ENCODE peak calls at places on chromosomes 7 and 10, in nine cellular contexts. U is B cell, T is hepatocyte, W is Calu3, H is endodermal cell, K is MCF 10A, G is neural crest cell, C is upper lobe of right lung, R is activated B cell treated with CpG ODN at 0.5 μM for 24 hours. J is an unnamed sample.

GRCh38 chr7:73778801-73779389 is 8.8 kb upstream of the CLDN3 start:
- DNase-seq in R (no peak), K (no peak), H (no peak), T (no peak), W (no peak), C (peak), G (no peak), U (no peak), J (no peak)

GRCh38 chr7:2873686-2874551 is 29.8 kb upstream of the GNA12 start:
- DNase-seq in T (peak), U (no peak), W (peak), C (no peak), K (peak), R (no peak), H (peak), G (no peak), J (no peak)

GRCh38 chr7:48424731-48425130 is 253.5 kb downstream of the ABCA13 start:
- DNase-seq in H (peak), K (peak), C (no peak), R (no peak), G (no peak), T (peak), U (no peak), W (peak), J (no peak)

GRCh38 chr10:127398140-127398966 is 150.8 kb upstream of the NPS start:
- DNase-seq in G (no peak), K (peak), T (no peak), C (no peak), U (no peak), R (no peak), W (no peak), H (peak), J (no peak)

GRCh38 chr10:34656676-34657075 is 158.4 kb downstream of the PARD3 start:
- DNase-seq in R (no peak), U (no peak), K (no peak), C (no peak), T (no peak), W (no peak), H (peak), G (no peak), J (no peak)

GRCh38 chr7:156505876-156506275 is 134.7 kb upstream of the RNF32 start:
- DNase-seq in U (no peak), K (no peak), W (no peak), H (no peak), T (no peak), R (no peak), C (no peak), G (no peak), J (no peak)

GRCh38 chr10:80487791-80488538 is 33.9 kb downstream of the TSPAN14 start:
- DNase-seq in G (no peak), W (no peak), H (no peak), K (no peak), U (no peak), R (no peak), T (no peak), C (peak), J (no peak)

GRCh38 chr10:52818019-52818418 is 45.4 kb upstream of the MBL2 start:
- DNase-seq in C (no peak), H (peak), R (no peak), G (no peak), U (peak), W (peak), T (peak), K (peak), J (no peak)

GRCh38 chr10:102413053-102413705 is 5.4 kb downstream of the PSD start:
- DNase-seq in H (peak), T (no peak), K (no peak), R (peak), G (peak), U (no peak), W (no peak), C (no peak), J (no peak)

GRCh38 chr7:33813331-33813730 is 92.0 kb upstream of the BMPER start:
- DNase-seq in G (no peak), T (no peak), C (no peak), W (no peak), K (no peak), U (no peak), R (no peak), H (no peak), J (no peak)

GRCh38 chr7:42831051-42831952 is 80.6 kb downstream of the C7orf25 start:
- DNase-seq in R (no peak), H (peak), K (peak), W (peak), G (peak), T (peak), U (no peak), C (peak), J (no peak)

GRCh38 chr7:22137026-22137425 is 191.3 kb upstream of the CDCA7L start:
- DNase-seq in C (no peak), U (no peak), H (no peak), W (no peak), G (no peak), K (no peak), R (no peak), T (no peak), J (no peak)

GRCh38 chr7:13421779-13422178 is 567.7 kb downstream of the ETV1 start:
- DNase-seq in R (no peak), G (no peak), T (no peak), C (no peak), W (no peak), K (no peak), U (no peak), H (peak), J (no peak)

GRCh38 chr10:11162828-11163599 is 145.3 kb downstream of the CELF2 start:
- DNase-seq in K (no peak), T (no peak), W (no peak), C (peak), H (peak), U (peak), G (no peak), R (no peak), J (no peak)

GRCh38 chr10:89073719-89074118 is 83.1 kb downstream of the FAS start:
- DNase-seq in G (no peak), H (no peak), R (no peak), K (no peak), C (no peak), W (no peak), U (no peak), T (no peak), J (no peak)

DNA sequence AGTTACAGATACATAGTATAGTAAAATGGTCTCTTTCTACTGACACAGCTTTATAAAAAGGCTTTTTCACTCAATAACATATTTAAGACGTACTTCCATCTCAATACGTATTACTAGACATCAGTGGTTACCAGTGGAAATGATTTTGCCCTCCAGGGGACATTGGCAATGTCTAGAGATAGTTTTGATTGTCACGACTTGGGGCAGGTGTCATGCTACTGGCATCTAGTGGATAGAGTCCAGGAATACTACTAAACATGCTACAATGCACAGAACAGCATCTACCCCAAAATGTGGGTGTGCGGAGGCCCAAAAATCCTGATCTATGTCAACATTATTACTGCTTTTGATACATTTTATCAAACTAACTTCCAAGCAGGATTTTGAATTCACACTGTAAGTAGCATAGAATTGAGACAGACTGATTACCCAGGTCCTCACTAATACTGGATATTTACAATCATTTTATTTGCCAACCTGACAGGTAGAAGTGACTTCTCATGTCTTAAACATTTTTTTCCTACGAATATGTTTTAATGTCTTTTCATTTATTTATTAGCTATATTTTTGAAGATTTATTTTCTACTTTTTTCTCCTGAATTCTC is 53.8 kb downstream of the HGF start:
- DNase-seq in T (peak), G (no peak), R (no peak), K (peak), W (peak), C (no peak), H (peak), U (no peak), J (no peak)
- TF ChIP-seq CTCF in T (no peak), G (peak), R (no peak), K (peak), W (peak), C (no peak), H (peak), U (no peak), J (peak)

GRCh38 chr10:87038286-87038717 is 18.2 kb downstream of the FAM25A start:
- DNase-seq in T (no peak), R (no peak), G (no peak), W (no peak), H (no peak), C (no peak), K (peak), U (no peak), J (no peak)
- TF ChIP-seq CTCF in T (no peak), R (no peak), G (no peak), W (no peak), H (no peak), C (no peak), K (no peak), U (no peak), J (no peak)

DNA sequence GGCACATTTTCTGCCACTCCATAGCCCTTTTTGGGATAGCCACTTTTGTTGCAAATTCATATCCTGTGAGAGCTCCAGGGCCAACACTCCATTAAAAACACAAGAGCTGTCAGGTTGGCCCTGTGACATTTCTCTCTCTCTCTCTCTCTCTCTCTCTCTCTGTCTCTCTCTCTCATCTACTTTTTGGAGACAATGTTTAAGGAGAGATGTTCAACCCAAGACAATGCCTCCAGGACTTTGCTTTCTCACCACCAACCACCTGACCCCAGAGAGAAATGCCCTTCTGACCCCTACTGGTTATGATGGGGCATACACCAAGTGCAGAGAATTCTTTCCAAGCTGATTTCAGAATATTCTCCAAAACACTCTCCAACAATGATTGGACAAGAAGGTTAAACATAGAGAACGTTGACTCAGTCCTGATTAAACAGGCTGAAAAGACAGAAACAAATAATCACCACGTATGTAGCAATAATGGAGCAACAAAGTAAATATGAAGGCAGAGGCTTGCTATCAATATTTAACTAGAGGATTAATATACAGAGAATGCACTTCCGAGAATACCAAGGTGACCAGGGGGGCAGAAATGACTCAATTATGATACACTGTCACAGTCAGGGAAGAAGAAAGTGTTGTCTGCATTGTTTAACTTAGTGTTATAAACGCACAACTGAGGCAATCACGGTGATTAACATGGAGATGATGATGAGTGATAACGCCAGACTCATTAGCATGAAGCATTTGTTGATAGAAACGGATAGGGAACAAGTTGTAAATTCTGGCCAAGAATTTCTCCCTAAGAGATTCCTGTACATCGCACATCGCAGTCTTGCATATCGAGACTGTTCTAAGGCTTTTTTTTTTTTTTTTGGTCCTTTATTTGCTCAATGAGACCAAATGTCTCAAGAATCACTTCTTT is 178.5 kb downstream of the NRP1 start:
- DNase-seq in H (peak), C (no peak), W (peak), R (no peak), T (peak), K (peak), U (peak), G (no peak), J (no peak)
- TF ChIP-seq CTCF in H (peak), C (peak), W (peak), R (no peak), T (peak), K (peak), U (peak), G (peak), J (peak)

GRCh38 chr7:69211739-69212138 is 386.5 kb upstream of the AUTS2 start:
- DNase-seq in H (peak), K (no peak), C (no peak), T (no peak), U (peak), W (no peak), G (no peak), R (no peak), J (no peak)
- TF ChIP-seq CTCF in H (peak), K (no peak), C (no peak), T (no peak), U (no peak), W (no peak), G (peak), R (no peak), J (peak)

DNA sequence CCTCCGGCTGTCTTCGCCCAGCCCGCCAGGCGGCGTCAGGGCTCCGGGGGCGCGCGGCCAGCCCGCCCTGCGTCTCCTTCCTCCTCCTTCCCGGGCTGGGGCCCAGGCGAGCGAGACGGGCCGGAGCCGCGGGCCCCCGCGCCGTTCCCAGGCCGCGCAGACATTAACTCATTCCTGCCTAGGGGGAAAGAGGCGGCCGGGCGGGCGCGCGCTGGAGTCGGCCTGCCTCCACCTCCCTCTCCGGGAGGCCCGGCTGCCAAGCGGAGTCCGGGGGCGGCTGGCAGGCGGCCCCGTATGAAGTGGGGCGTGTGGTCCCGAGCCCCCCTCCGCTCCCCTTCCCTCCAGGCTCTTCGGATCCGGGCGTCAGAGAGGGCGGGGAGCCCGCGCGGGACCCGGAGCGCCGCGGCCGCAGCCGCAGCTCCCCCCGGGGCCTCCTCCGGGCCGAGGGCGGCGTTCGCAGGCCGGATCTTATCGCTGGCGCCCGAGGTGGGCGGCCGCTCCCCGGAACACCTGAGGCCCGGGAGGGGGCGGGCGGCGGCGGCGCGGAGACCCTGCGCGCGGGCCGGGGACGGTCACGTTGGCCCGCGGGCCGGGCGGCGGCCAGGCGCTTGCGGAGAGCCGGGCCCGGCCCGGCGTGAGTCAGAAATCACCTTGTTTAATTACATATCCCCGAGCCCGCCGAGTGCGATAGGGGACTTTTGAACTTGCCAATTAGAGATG is 43.1 kb downstream of the LDB3 start:
- DNase-seq in R (peak), K (peak), T (peak), G (peak), H (peak), U (peak), W (peak), C (peak), J (peak)
- TF ChIP-seq CTCF in R (no peak), K (peak), T (peak), G (peak), H (peak), U (peak), W (peak), C (peak), J (peak)

GRCh38 chr7:106057962-106058901 is 53.9 kb downstream of the SYPL1 start:
- DNase-seq in G (peak), W (peak), T (no peak), C (peak), K (peak), H (peak), R (peak), U (peak), J (no peak)
- TF ChIP-seq CTCF in G (no peak), W (no peak), T (no peak), C (no peak), K (no peak), H (no peak), R (no peak), U (no peak), J (no peak)

DNA sequence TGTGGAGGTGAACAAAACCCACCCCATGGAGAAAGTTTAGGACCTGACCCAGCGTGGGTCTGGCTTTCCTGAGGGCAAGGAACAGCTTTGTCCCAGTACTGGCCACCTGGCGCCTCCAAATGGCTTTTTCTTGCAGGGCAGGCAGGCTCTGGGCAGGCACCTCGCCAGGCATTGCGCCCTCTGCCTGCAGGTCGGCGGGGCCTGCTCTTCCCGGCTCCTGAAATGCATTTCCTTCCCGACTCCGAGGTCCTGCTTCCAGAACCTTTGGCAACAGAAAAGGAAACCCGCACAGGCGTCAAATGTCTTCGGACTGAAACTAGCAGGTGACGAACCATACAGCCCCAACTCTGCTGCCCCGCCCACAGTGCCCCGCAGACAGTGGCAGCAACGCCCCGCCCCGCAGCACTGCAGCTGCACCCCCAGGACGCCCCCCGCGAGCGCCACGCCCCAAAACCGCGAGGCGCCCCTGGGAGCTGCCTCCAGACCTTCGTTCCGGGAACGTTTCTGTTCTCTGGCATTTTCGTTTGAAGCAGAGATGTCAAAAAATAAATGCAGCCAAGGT is 65.5 kb downstream of the C10orf143 start:
- DNase-seq in R (no peak), K (peak), G (no peak), C (peak), T (no peak), U (no peak), W (no peak), H (peak), J (no peak)
- TF ChIP-seq CTCF in R (no peak), K (peak), G (no peak), C (no peak), T (no peak), U (no peak), W (no peak), H (peak), J (peak)

GRCh38 chr10:132397671-132398565 is 918 bp downstream of the PWWP2B start:
- DNase-seq in K (peak), C (peak), H (no peak), R (peak), T (peak), G (no peak), U (peak), W (peak), J (no peak)
- TF ChIP-seq CTCF in K (no peak), C (no peak), H (no peak), R (no peak), T (no peak), G (peak), U (no peak), W (no peak), J (no peak)

J was measured in chondrocyte.